ENCODE peak calls at places on chromosomes 2 and 18, in nine cellular contexts. U is caudate nucleus; V is naive B cell; H is Ammon's horn; Y is T-helper 22 cell; P is effector CD4-positive, alpha-beta T cell; Z is cardiac fibroblast; E is mucosa of gallbladder; X is HS-5. A is an unnamed sample.

GRCh38 chr2:234313498-234313897 is 183.4 kb downstream of the ARL4C start:
- DNase-seq in Z (no peak), V (no peak), P (no peak), E (no peak), Y (no peak), H (no peak), X (no peak), U (no peak), A (no peak)

GRCh38 chr2:37561615-37562569 is 109.5 kb downstream of the CDC42EP3 start:
- DNase-seq in E (no peak), Z (peak), X (peak), U (no peak), Y (no peak), H (no peak), V (no peak), P (no peak), A (peak)

GRCh38 chr2:64094663-64095382 is 49.4 kb downstream of the PELI1 start:
- DNase-seq in Z (no peak), Y (no peak), H (no peak), X (no peak), U (no peak), P (no peak), V (no peak), E (no peak), A (no peak)

GRCh38 chr2:74502720-74503505 is 3.5 kb upstream of the LBX2 start:
- DNase-seq in X (no peak), Y (no peak), U (no peak), E (peak), Z (peak), H (no peak), P (no peak), V (peak), A (peak)

GRCh38 chr2:17643031-17643615 is 102.6 kb downstream of the VSNL1 start:
- DNase-seq in E (peak), U (no peak), X (peak), Y (no peak), H (peak), P (no peak), Z (peak), V (no peak), A (peak)

GRCh38 chr2:16281451-16282330 is 341.3 kb downstream of the MYCN start:
- DNase-seq in H (peak), V (no peak), E (peak), Y (no peak), U (peak), P (no peak), Z (peak), X (no peak), A (no peak)

GRCh38 chr2:43052944-43053306 is 173.5 kb downstream of the ZFP36L2 start:
- DNase-seq in V (no peak), Z (no peak), U (no peak), H (no peak), P (no peak), E (no peak), X (no peak), Y (no peak), A (no peak)

GRCh38 chr18:48974304-48975220 is 23.8 kb upstream of the SMAD7 start:
- DNase-seq in V (no peak), H (no peak), U (no peak), P (no peak), Y (no peak), X (no peak), Z (no peak), E (no peak), A (no peak)

GRCh38 chr18:12121175-12122095 is 27.8 kb downstream of the ANKRD62 start:
- DNase-seq in P (no peak), Z (peak), V (no peak), H (peak), Y (no peak), X (no peak), U (no peak), E (no peak), A (no peak)

GRCh38 chr18:33231474-33232317 is 208.8 kb downstream of the CCDC178 start:
- DNase-seq in H (peak), P (no peak), Y (no peak), U (peak), V (peak), X (peak), Z (peak), E (peak), A (peak)

GRCh38 chr18:54444309-54444914 is 86.7 kb downstream of the C18orf54 start:
- DNase-seq in X (peak), V (no peak), U (peak), H (peak), E (peak), P (no peak), Z (peak), Y (no peak), A (peak)